ENCODE peak calls at places on chromosome 3, in ten cellular contexts. One of them, this sample, is unnamed.

GRCh38 chr3:157948605-157949383 is 157.4 kb downstream of the SHOX2 start:
- DNase-seq in T-helper 17 cell: no peak
- DNase-seq in MM.1S: peak
- DNase-seq in adrenal gland: no peak
- DNase-seq in ELR: no peak
- DNase-seq in cardiac muscle cell: no peak
- DNase-seq in cortex of kidney: no peak
- DNase-seq in bronchial epithelial cell: no peak
- DNase-seq in GM04503: no peak
- DNase-seq in NCI-H774: no peak
- DNase-seq in this sample: no peak

GRCh38 chr3:156448300-156448699 is 106.6 kb downstream of the SSR3 start:
- DNase-seq in T-helper 17 cell: peak
- DNase-seq in MM.1S: peak
- DNase-seq in adrenal gland: no peak
- DNase-seq in ELR: peak
- DNase-seq in cardiac muscle cell: peak
- DNase-seq in cortex of kidney: no peak
- DNase-seq in bronchial epithelial cell: peak
- DNase-seq in GM04503: no peak
- DNase-seq in NCI-H774: no peak
- DNase-seq in this sample: peak

GRCh38 chr3:33047842-33048834 is 48.8 kb downstream of the GLB1 start:
- DNase-seq in T-helper 17 cell: peak
- DNase-seq in MM.1S: peak
- DNase-seq in adrenal gland: no peak
- DNase-seq in ELR: peak
- DNase-seq in cardiac muscle cell: no peak
- DNase-seq in cortex of kidney: no peak
- DNase-seq in bronchial epithelial cell: peak
- DNase-seq in GM04503: no peak
- DNase-seq in NCI-H774: no peak
- DNase-seq in this sample: peak

GRCh38 chr3:152236741-152237140 is 32.0 kb upstream of the MBNL1 start:
- DNase-seq in T-helper 17 cell: no peak
- DNase-seq in MM.1S: no peak
- DNase-seq in adrenal gland: no peak
- DNase-seq in ELR: peak
- DNase-seq in cardiac muscle cell: no peak
- DNase-seq in cortex of kidney: no peak
- DNase-seq in bronchial epithelial cell: no peak
- DNase-seq in GM04503: no peak
- DNase-seq in NCI-H774: no peak
- DNase-seq in this sample: no peak

GRCh38 chr3:194688207-194688711 is 2.6 kb downstream of the FAM43A start:
- DNase-seq in T-helper 17 cell: no peak
- DNase-seq in MM.1S: peak
- DNase-seq in adrenal gland: no peak
- DNase-seq in ELR: peak
- DNase-seq in cardiac muscle cell: no peak
- DNase-seq in cortex of kidney: no peak
- DNase-seq in bronchial epithelial cell: no peak
- DNase-seq in GM04503: no peak
- DNase-seq in NCI-H774: peak
- DNase-seq in this sample: no peak

GRCh38 chr3:18124501-18124900 is 300.6 kb downstream of the SATB1 start:
- DNase-seq in T-helper 17 cell: no peak
- DNase-seq in MM.1S: no peak
- DNase-seq in adrenal gland: no peak
- DNase-seq in ELR: peak
- DNase-seq in cardiac muscle cell: no peak
- DNase-seq in cortex of kidney: no peak
- DNase-seq in bronchial epithelial cell: peak
- DNase-seq in GM04503: peak
- DNase-seq in NCI-H774: no peak
- DNase-seq in this sample: peak

GRCh38 chr3:55770077-55770476 is 283.0 kb upstream of the WNT5A start:
- DNase-seq in T-helper 17 cell: no peak
- DNase-seq in MM.1S: no peak
- DNase-seq in adrenal gland: no peak
- DNase-seq in ELR: no peak
- DNase-seq in cardiac muscle cell: no peak
- DNase-seq in cortex of kidney: no peak
- DNase-seq in bronchial epithelial cell: no peak
- DNase-seq in GM04503: no peak
- DNase-seq in NCI-H774: no peak
- DNase-seq in this sample: no peak

GRCh38 chr3:39639344-39640236 is 169.8 kb upstream of the MYRIP start:
- DNase-seq in T-helper 17 cell: no peak
- DNase-seq in MM.1S: no peak
- DNase-seq in adrenal gland: peak
- DNase-seq in ELR: peak
- DNase-seq in cardiac muscle cell: no peak
- DNase-seq in cortex of kidney: no peak
- DNase-seq in bronchial epithelial cell: peak
- DNase-seq in GM04503: peak
- DNase-seq in NCI-H774: no peak
- DNase-seq in this sample: peak

GRCh38 chr3:161893972-161894371 is 397.4 kb downstream of the OTOL1 start:
- DNase-seq in T-helper 17 cell: no peak
- DNase-seq in MM.1S: no peak
- DNase-seq in adrenal gland: no peak
- DNase-seq in ELR: peak
- DNase-seq in cardiac muscle cell: no peak
- DNase-seq in cortex of kidney: no peak
- DNase-seq in bronchial epithelial cell: peak
- DNase-seq in GM04503: peak
- DNase-seq in NCI-H774: no peak
- DNase-seq in this sample: no peak

GRCh38 chr3:162602619-162603018 is 1106.0 kb downstream of the OTOL1 start:
- DNase-seq in T-helper 17 cell: no peak
- DNase-seq in MM.1S: no peak
- DNase-seq in adrenal gland: no peak
- DNase-seq in ELR: peak
- DNase-seq in cardiac muscle cell: no peak
- DNase-seq in cortex of kidney: no peak
- DNase-seq in bronchial epithelial cell: no peak
- DNase-seq in GM04503: no peak
- DNase-seq in NCI-H774: no peak
- DNase-seq in this sample: no peak

GRCh38 chr3:122680381-122681293 is at the start of gene PARP14:
- DNase-seq in T-helper 17 cell: peak
- DNase-seq in MM.1S: peak
- DNase-seq in adrenal gland: peak
- DNase-seq in ELR: peak
- DNase-seq in cardiac muscle cell: peak
- DNase-seq in cortex of kidney: peak
- DNase-seq in bronchial epithelial cell: peak
- DNase-seq in GM04503: peak
- DNase-seq in NCI-H774: peak
- DNase-seq in this sample: peak

GRCh38 chr3:196336319-196337145 is 1.7 kb downstream of the TM4SF19 start:
- DNase-seq in T-helper 17 cell: no peak
- DNase-seq in MM.1S: no peak
- DNase-seq in adrenal gland: no peak
- DNase-seq in ELR: no peak
- DNase-seq in cardiac muscle cell: no peak
- DNase-seq in cortex of kidney: no peak
- DNase-seq in bronchial epithelial cell: peak
- DNase-seq in GM04503: no peak
- DNase-seq in NCI-H774: no peak
- DNase-seq in this sample: no peak

This sample was measured in mammary epithelial cell.